ENCODE peak calls at places on chromosome 9, in seven cellular contexts. Z is EL; U is effector memory CD4-positive, alpha-beta T cell; N is T-helper 9 cell; G is NCI-H1417; L is cardiac muscle cell; O is NCI-H2107. F is an unnamed sample.

GRCh38 chr9:116048072-116048471 is 105.5 kb upstream of the PAPPA start:
- DNase-seq in Z (no peak), U (no peak), N (no peak), G (no peak), L (no peak), O (no peak), F (no peak)

GRCh38 chr9:87707805-87708500 is 18.0 kb upstream of the CTSL start:
- DNase-seq in Z (no peak), U (no peak), N (no peak), G (no peak), L (no peak), O (no peak), F (no peak)

GRCh38 chr9:123735376-123735775 is 194.6 kb downstream of the DENND1A start:
- DNase-seq in Z (no peak), U (no peak), N (no peak), G (no peak), L (no peak), O (no peak), F (no peak)

GRCh38 chr9:79764377-79764776 is 192.6 kb downstream of the TLE4 start:
- DNase-seq in Z (peak; percentile 99), U (no peak), N (no peak), G (no peak), L (peak; percentile 83), O (no peak), F (no peak)

GRCh38 chr9:91682806-91683205 is 259.2 kb upstream of the NFIL3 start:
- DNase-seq in Z (peak; percentile 82), U (no peak), N (no peak), G (no peak), L (peak; percentile 30), O (no peak), F (no peak)

GRCh38 chr9:6645153-6646027 is at the start of gene GLDC:
- DNase-seq in Z (peak; percentile 7), U (peak; percentile 8), N (peak; percentile 13), G (peak; percentile 45), L (peak; percentile 9), O (no peak), F (peak; percentile 55)

GRCh38 chr9:126334626-126335621 is 8.3 kb downstream of the MVB12B start:
- DNase-seq in Z (no peak), U (no peak), N (no peak), G (no peak), L (peak; percentile 26), O (no peak), F (no peak)

GRCh38 chr9:132014218-132014800 is 65.4 kb downstream of the MED27 start:
- DNase-seq in Z (no peak), U (no peak), N (no peak), G (no peak), L (peak; percentile 33), O (no peak), F (no peak)

GRCh38 chr9:37156781-37157356 is 36.5 kb downstream of the ZCCHC7 start:
- DNase-seq in Z (no peak), U (no peak), N (no peak), G (no peak), L (peak; percentile 14), O (no peak), F (no peak)

GRCh38 chr9:93183663-93184438 is at the start of gene WNK2:
- DNase-seq in Z (no peak), U (peak; percentile 19), N (peak; percentile 32), G (peak; percentile 45), L (peak; percentile 16), O (peak; percentile 34), F (peak; percentile 35)

GRCh38 chr9:87869082-87869481 is 13.6 kb upstream of the SPATA31E1 start:
- DNase-seq in Z (no peak), U (no peak), N (no peak), G (no peak), L (no peak), O (no peak), F (no peak)

GRCh38 chr9:70561805-70562395 is 147.4 kb upstream of the KLF9 start:
- DNase-seq in Z (no peak), U (no peak), N (no peak), G (no peak), L (peak; percentile 40), O (no peak), F (no peak)

GRCh38 chr9:120310035-120310434 is 269.9 kb downstream of the CDK5RAP2 start:
- DNase-seq in Z (no peak), U (no peak), N (no peak), G (no peak), L (no peak), O (no peak), F (no peak)

GRCh38 chr9:83505282-83505681 is 32.9 kb downstream of the FRMD3 start:
- DNase-seq in Z (no peak), U (no peak), N (no peak), G (peak; percentile 59), L (no peak), O (peak; percentile 58), F (no peak)

GRCh38 chr9:129311638-129312037 is 133.6 kb upstream of the IER5L start:
- DNase-seq in Z (no peak), U (no peak), N (no peak), G (no peak), L (no peak), O (no peak), F (no peak)

GRCh38 chr9:19114680-19115270 is 12.1 kb upstream of the HAUS6 start:
- DNase-seq in Z (peak; percentile 54), U (no peak), N (no peak), G (no peak), L (peak; percentile 36), O (no peak), F (no peak)

GRCh38 chr9:121556580-121556979 is 56.9 kb upstream of the GGTA1 start:
- DNase-seq in Z (peak; percentile 98), U (no peak), N (no peak), G (no peak), L (peak; percentile 97), O (no peak), F (no peak)

GRCh38 chr9:134558124-134558805 is 83.3 kb upstream of the COL5A1 start:
- DNase-seq in Z (no peak), U (no peak), N (no peak), G (no peak), L (no peak), O (no peak), F (no peak)

GRCh38 chr9:121802753-121803152 is 151.3 kb downstream of the DAB2IP start:
- DNase-seq in Z (no peak), U (no peak), N (no peak), G (no peak), L (no peak), O (no peak), F (no peak)

GRCh38 chr9:126053913-126054312 is 272.7 kb upstream of the MVB12B start:
- DNase-seq in Z (no peak), U (no peak), N (no peak), G (no peak), L (no peak), O (no peak), F (no peak)

GRCh38 chr9:5146241-5146640 is 39.2 kb downstream of the INSL6 start:
- DNase-seq in Z (no peak), U (no peak), N (no peak), G (no peak), L (no peak), O (no peak), F (no peak)

GRCh38 chr9:109507421-109507838 is 9.3 kb upstream of the PTPN3 start:
- DNase-seq in Z (peak; percentile 80), U (no peak), N (no peak), G (no peak), L (peak; percentile 92), O (no peak), F (no peak)

GRCh38 chr9:90827181-90827866 is 25.7 kb downstream of the SYK start:
- DNase-seq in Z (no peak), U (no peak), N (no peak), G (no peak), L (no peak), O (no peak), F (no peak)

GRCh38 chr9:112447283-112447761 is 39.3 kb upstream of the KIAA1958 start:
- DNase-seq in Z (peak; percentile 8), U (no peak), N (no peak), G (no peak), L (peak; percentile 4), O (no peak), F (no peak)

GRCh38 chr9:88266416-88266815 is 121.8 kb upstream of the SPIN1 start:
- DNase-seq in Z (no peak), U (no peak), N (no peak), G (no peak), L (no peak), O (no peak), F (no peak)

GRCh38 chr9:85745203-85745602 is 3.4 kb upstream of the AGTPBP1 start:
- DNase-seq in Z (no peak), U (no peak), N (no peak), G (no peak), L (no peak), O (no peak), F (no peak)

GRCh38 chr9:132372177-132373095 is 17.6 kb upstream of the SETX start:
- DNase-seq in Z (peak; percentile 45), U (no peak), N (no peak), G (no peak), L (peak; percentile 72), O (no peak), F (peak; percentile 38)

GRCh38 chr9:14043491-14043890 is 270.4 kb downstream of the NFIB start:
- DNase-seq in Z (no peak), U (no peak), N (no peak), G (no peak), L (peak; percentile 32), O (no peak), F (no peak)

GRCh38 chr9:128503870-128504269 is 649 bp upstream of the GLE1 start:
- DNase-seq in Z (peak; percentile 18), U (no peak), N (no peak), G (no peak), L (peak; percentile 36), O (no peak), F (no peak)

GRCh38 chr9:131635912-131636311 is 90.6 kb downstream of the PRRT1B start:
- DNase-seq in Z (no peak), U (no peak), N (no peak), G (no peak), L (no peak), O (no peak), F (no peak)

GRCh38 chr9:87071473-87071872 is 124.2 kb upstream of the GAS1 start:
- DNase-seq in Z (no peak), U (no peak), N (no peak), G (no peak), L (no peak), O (no peak), F (no peak)

GRCh38 chr9:81841326-81841725 is 86.9 kb upstream of the SPATA31D4 start:
- DNase-seq in Z (no peak), U (no peak), N (no peak), G (no peak), L (no peak), O (no peak), F (no peak)

GRCh38 chr9:83544002-83544698 is 5.9 kb upstream of the FRMD3 start:
- DNase-seq in Z (peak; percentile 71), U (no peak), N (no peak), G (peak; percentile 67), L (peak; percentile 87), O (peak; percentile 21), F (no peak)

GRCh38 chr9:27462434-27462833 is 61.7 kb upstream of the IFNK start:
- DNase-seq in Z (no peak), U (no peak), N (no peak), G (no peak), L (no peak), O (no peak), F (no peak)